ENCODE peak calls at places on chromosome 9, in ten cellular contexts. D is activated naive CD8-positive, alpha-beta T cell treated with anti-CD3 and anti-CD28 coated beads, Interleukin-2, amount 50 U/mL, for 16 hours; I is GDM1; H is M059J; Q is fibroblast of mammary gland; E is Calu3; K is cardiac muscle cell; L is AG08395; F is tibial artery; V is NCI-H446. O is an unnamed sample.

GRCh38 chr9:130923611-130924447 is 15.2 kb downstream of the FIBCD1 start:
- DNase-seq in D (no peak), I (no peak), H (no peak), Q (no peak), E (no peak), K (no peak), L (no peak), F (no peak), V (no peak), O (no peak)

GRCh38 chr9:133139246-133140173 is 18.5 kb upstream of the RALGDS start:
- DNase-seq in D (no peak), I (no peak), H (no peak), Q (no peak), E (no peak), K (no peak), L (no peak), F (no peak), V (no peak), O (no peak)

GRCh38 chr9:124295097-124295794 is 37.5 kb downstream of the NEK6 start:
- DNase-seq in D (no peak), I (peak), H (no peak), Q (no peak), E (no peak), K (peak), L (no peak), F (no peak), V (no peak), O (no peak)

GRCh38 chr9:131799177-131799823 is 59.4 kb upstream of the RAPGEF1 start:
- DNase-seq in D (no peak), I (no peak), H (peak), Q (peak), E (peak), K (peak), L (peak), F (no peak), V (no peak), O (no peak)

GRCh38 chr9:107489687-107490605 is at the start of gene KLF4:
- DNase-seq in D (no peak), I (peak), H (peak), Q (peak), E (peak), K (peak), L (peak), F (peak), V (peak), O (peak)

GRCh38 chr9:114387678-114388431 is at the start of gene AKNA:
- DNase-seq in D (peak), I (peak), H (no peak), Q (peak), E (no peak), K (peak), L (peak), F (peak), V (no peak), O (peak)

GRCh38 chr9:33159760-33160127 is 7.4 kb downstream of the B4GALT1 start:
- DNase-seq in D (peak), I (peak), H (peak), Q (peak), E (no peak), K (peak), L (peak), F (peak), V (no peak), O (peak)

GRCh38 chr9:5510360-5510931 is at the start of gene PDCD1LG2:
- DNase-seq in D (no peak), I (no peak), H (peak), Q (peak), E (no peak), K (peak), L (peak), F (no peak), V (no peak), O (no peak)

GRCh38 chr9:10586407-10586806 is 26.4 kb downstream of the PTPRD start:
- DNase-seq in D (no peak), I (no peak), H (no peak), Q (no peak), E (no peak), K (no peak), L (no peak), F (no peak), V (no peak), O (no peak)

GRCh38 chr9:13555989-13556500 is 276.6 kb upstream of the MPDZ start:
- DNase-seq in D (no peak), I (no peak), H (no peak), Q (no peak), E (no peak), K (no peak), L (no peak), F (no peak), V (peak), O (no peak)

GRCh38 chr9:17843236-17843635 is 264.4 kb downstream of the SH3GL2 start:
- DNase-seq in D (no peak), I (no peak), H (no peak), Q (no peak), E (no peak), K (no peak), L (no peak), F (no peak), V (no peak), O (no peak)

GRCh38 chr9:113360242-113360842 is 11.0 kb downstream of the BSPRY start:
- DNase-seq in D (no peak), I (no peak), H (no peak), Q (no peak), E (no peak), K (no peak), L (no peak), F (no peak), V (no peak), O (peak)

GRCh38 chr9:83041771-83042170 is 21.2 kb downstream of the RASEF start:
- DNase-seq in D (no peak), I (no peak), H (peak), Q (no peak), E (no peak), K (no peak), L (no peak), F (no peak), V (no peak), O (no peak)

GRCh38 chr9:629136-629535 is 212.4 kb upstream of the DMRT1 start:
- DNase-seq in D (no peak), I (no peak), H (peak), Q (no peak), E (no peak), K (no peak), L (no peak), F (no peak), V (no peak), O (peak)

GRCh38 chr9:89996717-89997116 is 391.9 kb downstream of the GADD45G start:
- DNase-seq in D (no peak), I (no peak), H (peak), Q (peak), E (peak), K (no peak), L (no peak), F (no peak), V (no peak), O (no peak)

GRCh38 chr9:100598641-100599145 is 20.8 kb downstream of the CAVIN4 start:
- DNase-seq in D (peak), I (peak), H (peak), Q (peak), E (peak), K (peak), L (peak), F (peak), V (peak), O (peak)

GRCh38 chr9:91364702-91365101 is 3.0 kb upstream of the AUH start:
- DNase-seq in D (no peak), I (no peak), H (no peak), Q (no peak), E (no peak), K (no peak), L (no peak), F (no peak), V (no peak), O (no peak)

GRCh38 chr9:124040935-124041816 is 29.6 kb downstream of the LHX2 start:
- DNase-seq in D (no peak), I (no peak), H (peak), Q (no peak), E (peak), K (no peak), L (peak), F (no peak), V (no peak), O (peak)

GRCh38 chr9:131046581-131047202 is 37.7 kb downstream of the LAMC3 start:
- DNase-seq in D (peak), I (peak), H (peak), Q (peak), E (peak), K (peak), L (peak), F (no peak), V (peak), O (peak)

GRCh38 chr9:137049544-137050449 is 3.8 kb upstream of the NPDC1 start:
- DNase-seq in D (no peak), I (peak), H (peak), Q (peak), E (no peak), K (peak), L (peak), F (no peak), V (peak), O (no peak)

GRCh38 chr9:117709936-117710335 is 5.7 kb downstream of the TLR4 start:
- DNase-seq in D (no peak), I (no peak), H (no peak), Q (no peak), E (no peak), K (no peak), L (no peak), F (no peak), V (no peak), O (no peak)

GRCh38 chr9:137150485-137151060 is 11.6 kb downstream of the GRIN1 start:
- DNase-seq in D (no peak), I (peak), H (no peak), Q (peak), E (no peak), K (no peak), L (no peak), F (no peak), V (peak), O (no peak)

GRCh38 chr9:16082796-16083195 is 530.0 kb downstream of the CCDC171 start:
- DNase-seq in D (no peak), I (no peak), H (no peak), Q (peak), E (no peak), K (no peak), L (no peak), F (no peak), V (no peak), O (no peak)

GRCh38 chr9:16705121-16705604 is 165.3 kb downstream of the BNC2 start:
- DNase-seq in D (no peak), I (no peak), H (peak), Q (peak), E (peak), K (peak), L (peak), F (peak), V (peak), O (peak)

GRCh38 chr9:136593581-136593980 is 47.7 kb upstream of the NOTCH1 start:
- DNase-seq in D (no peak), I (no peak), H (no peak), Q (no peak), E (no peak), K (no peak), L (no peak), F (no peak), V (no peak), O (no peak)

GRCh38 chr9:125932012-125932411 is 184.8 kb downstream of the PBX3 start:
- DNase-seq in D (no peak), I (no peak), H (peak), Q (peak), E (no peak), K (peak), L (peak), F (no peak), V (peak), O (peak)

GRCh38 chr9:135745686-135746324 is 43.8 kb downstream of the KCNT1 start:
- DNase-seq in D (no peak), I (no peak), H (no peak), Q (no peak), E (no peak), K (no peak), L (no peak), F (no peak), V (no peak), O (no peak)

GRCh38 chr9:92315456-92315855 is 9.7 kb downstream of the NOL8 start:
- DNase-seq in D (no peak), I (no peak), H (no peak), Q (no peak), E (no peak), K (no peak), L (no peak), F (no peak), V (no peak), O (no peak)

GRCh38 chr9:116467740-116468351 is 219.3 kb upstream of the TRIM32 start:
- DNase-seq in D (no peak), I (no peak), H (no peak), Q (no peak), E (no peak), K (no peak), L (no peak), F (no peak), V (no peak), O (no peak)

GRCh38 chr9:37486616-37487544 is 1.1 kb downstream of the POLR1E start:
- DNase-seq in D (no peak), I (no peak), H (peak), Q (peak), E (no peak), K (peak), L (peak), F (peak), V (peak), O (no peak)

GRCh38 chr9:115978739-115979138 is 174.9 kb upstream of the PAPPA start:
- DNase-seq in D (no peak), I (no peak), H (peak), Q (peak), E (no peak), K (peak), L (no peak), F (no peak), V (no peak), O (no peak)

O was measured in lower leg skin.